ENCODE peak calls at places on chromosomes 7 and 10, in four cellular contexts. A is endodermal cell; Q is GM23248; O is naive thymus-derived CD4-positive, alpha-beta T cell. Z is an unnamed sample.

GRCh38 chr7:127938588-127938987 is 92.6 kb downstream of the LRRC4 start:
- DNase-seq in A (no peak), Q (peak; percentile 93), O (no peak), Z (no peak)

GRCh38 chr7:129970816-129971215 is 18.1 kb upstream of the UBE2H start:
- DNase-seq in A (no peak), Q (no peak), O (no peak), Z (no peak)

GRCh38 chr10:6148251-6148691 is 54.5 kb upstream of the PFKFB3 start:
- DNase-seq in A (no peak), Q (no peak), O (no peak), Z (no peak)

GRCh38 chr10:86960003-86960862 is 1.8 kb downstream of the SNCG start:
- DNase-seq in A (peak; percentile 88), Q (peak; percentile 84), O (peak; percentile 42), Z (no peak)

GRCh38 chr7:105210721-105211205 is 178.0 kb downstream of the SRPK2 start:
- DNase-seq in A (peak; percentile 56), Q (no peak), O (no peak), Z (no peak)

GRCh38 chr7:80372415-80372814 is 139.4 kb downstream of the GNAT3 start:
- DNase-seq in A (no peak), Q (peak; percentile 42), O (no peak), Z (no peak)

GRCh38 chr10:79148452-79149344 is 79.9 kb downstream of the ZMIZ1 start:
- DNase-seq in A (no peak), Q (peak; percentile 93), O (no peak), Z (no peak)

GRCh38 chr10:121302541-121303180 is 295.6 kb downstream of the FGFR2 start:
- DNase-seq in A (no peak), Q (no peak), O (no peak), Z (no peak)

GRCh38 chr10:46523881-46524470 is 32.5 kb downstream of the GPRIN2 start:
- DNase-seq in A (peak; percentile 48), Q (peak; percentile 98), O (no peak), Z (no peak)

GRCh38 chr7:121449304-121449703 is 53.2 kb upstream of the FAM3C start:
- DNase-seq in A (no peak), Q (no peak), O (no peak), Z (no peak)

GRCh38 chr7:126529254-126529653 is 723.5 kb downstream of the GRM8 start:
- DNase-seq in A (no peak), Q (no peak), O (no peak), Z (no peak)

GRCh38 chr7:149872419-149873073 is 1.2 kb upstream of the ATP6V0E2 start:
- DNase-seq in A (peak; percentile 82), Q (peak; percentile 91), O (no peak), Z (no peak)

GRCh38 chr10:4721994-4722753 is 103.8 kb upstream of the AKR1E2 start:
- DNase-seq in A (no peak), Q (peak; percentile 65), O (no peak), Z (no peak)
- H3K27ac ChIP-seq in A (no peak overlapping the region), Q (peak overlapping the region; percentile 30), O (no peak overlapping the region), Z (no peak overlapping the region)

DNA sequence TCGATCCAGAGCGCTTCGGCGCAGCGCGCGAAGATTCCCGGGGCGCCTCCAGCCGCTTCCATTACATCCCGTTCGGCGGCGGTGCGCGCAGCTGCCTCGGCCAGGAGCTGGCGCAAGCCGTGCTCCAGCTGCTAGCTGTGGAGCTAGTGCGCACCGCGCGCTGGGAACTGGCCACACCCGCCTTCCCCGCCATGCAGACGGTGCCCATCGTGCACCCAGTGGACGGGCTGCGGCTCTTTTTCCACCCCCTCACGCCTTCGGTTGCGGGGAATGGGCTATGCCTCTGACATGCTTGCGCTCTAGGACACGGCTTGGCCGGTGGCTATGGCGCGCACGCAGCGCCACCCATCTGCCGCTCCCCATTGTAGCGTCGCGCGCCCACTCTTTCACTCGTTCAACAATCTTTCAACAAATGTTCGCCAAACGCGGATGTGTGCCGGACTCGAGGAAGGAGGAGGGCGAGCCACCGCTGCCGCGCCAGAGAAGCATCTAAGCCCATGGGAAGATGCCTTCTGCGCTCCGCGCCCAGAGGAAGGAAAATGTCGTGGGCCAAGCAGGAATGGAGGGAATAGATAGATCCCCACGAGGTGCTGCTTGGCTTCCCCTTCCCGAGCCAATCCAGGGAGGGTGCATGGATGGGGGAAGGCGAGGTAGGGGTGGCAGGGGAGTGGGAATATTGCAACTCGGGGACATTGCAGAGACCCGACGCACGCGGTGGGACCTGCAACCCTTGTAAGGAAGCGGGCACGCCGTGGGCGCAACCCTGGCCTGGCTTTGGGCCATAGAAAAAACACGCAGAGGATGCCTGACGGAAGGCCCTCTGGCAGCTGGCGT is 5.1 kb upstream of the CYP26A1 start:
- DNase-seq in A (peak; percentile 84), Q (peak; percentile 49), O (no peak), Z (no peak)
- H3K4me3 ChIP-seq in A (peak overlapping the region; percentile 71), Q (peak overlapping the region; percentile 43), O (no peak overlapping the region), Z (no peak overlapping the region)

DNA sequence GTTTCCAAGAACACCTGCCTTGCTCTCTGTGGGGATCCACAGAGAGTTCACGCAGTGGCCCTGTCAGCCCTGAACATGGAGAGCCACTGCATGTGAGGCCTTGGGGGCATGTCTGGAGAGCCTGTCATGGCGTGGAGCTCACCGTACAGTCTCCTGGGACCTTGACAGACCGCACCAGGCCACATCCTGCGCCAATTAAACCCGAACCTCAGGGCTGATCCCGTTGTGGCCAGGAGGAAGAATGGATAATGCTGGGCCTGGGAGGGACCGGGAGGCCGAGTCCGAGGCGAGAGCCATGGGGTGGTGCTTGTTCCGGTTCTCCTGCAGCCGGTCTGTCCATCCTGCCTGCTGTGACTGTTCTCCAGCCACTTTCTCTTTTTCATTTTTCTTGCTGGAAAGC is 68.7 kb downstream of the DNAJB6 start:
- DNase-seq in A (no peak), Q (no peak), O (no peak), Z (no peak)
- H3K27ac ChIP-seq in A (no peak overlapping the region), Q (peak overlapping the region; percentile 95), O (no peak overlapping the region), Z (peak overlapping the region; percentile 41)

DNA sequence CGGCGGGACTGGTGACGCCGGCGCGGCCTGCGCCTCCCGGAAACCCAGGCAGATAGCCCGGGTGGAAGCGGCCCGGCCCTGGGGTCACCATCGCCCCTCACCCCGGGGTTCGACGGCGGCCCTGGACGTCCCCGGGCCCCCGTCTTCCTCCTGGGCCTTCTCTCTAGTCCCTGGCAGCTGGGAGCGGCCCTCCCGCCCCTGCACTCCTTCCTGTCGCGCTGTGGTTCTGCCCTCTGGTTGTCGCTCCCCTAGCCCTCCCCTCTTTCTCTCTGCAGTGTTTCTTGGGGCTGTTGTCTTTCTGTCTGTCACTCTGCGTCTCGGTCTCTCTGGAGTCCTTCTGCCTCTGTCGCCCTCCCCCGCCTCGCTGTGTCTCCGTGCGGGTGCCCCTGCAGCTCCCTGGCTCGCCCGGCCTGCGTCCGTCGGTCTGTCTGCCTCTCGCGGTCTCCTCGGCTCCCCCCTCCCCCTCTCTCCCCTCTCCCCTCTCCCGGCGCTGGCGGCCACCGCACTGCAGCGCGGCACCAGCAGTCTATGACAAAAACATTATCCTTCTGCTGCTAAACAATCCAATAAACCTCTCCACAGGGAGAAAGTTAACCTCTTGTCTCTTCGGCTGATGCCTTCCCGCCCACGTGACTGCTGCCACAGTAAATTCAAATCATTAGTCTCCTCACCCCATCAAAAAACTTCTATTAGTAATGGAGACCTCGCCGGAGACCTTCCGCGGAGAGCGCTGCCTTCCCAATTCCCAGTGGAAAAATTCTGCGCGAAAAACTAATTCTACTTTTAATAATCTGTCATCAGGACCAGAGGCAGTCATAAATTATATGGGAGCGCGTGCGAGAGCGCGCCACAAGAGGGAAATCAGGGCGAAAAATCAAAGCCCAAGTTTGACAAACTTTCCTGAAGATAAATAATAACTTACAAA is 90.3 kb upstream of the PAX2 start:
- DNase-seq in A (peak; percentile 84), Q (peak; percentile 12), O (peak; percentile 17), Z (peak; percentile 2)
- H3K4me3 ChIP-seq in A (peak overlapping the region; percentile 80), Q (no peak overlapping the region), O (peak overlapping the region; percentile 39), Z (peak overlapping the region; percentile 31)

GRCh38 chr10:33820531-33820930 is 486.1 kb upstream of the NRP1 start:
- DNase-seq in A (no peak), Q (no peak), O (no peak), Z (no peak)
- H3K27ac ChIP-seq in A (no peak overlapping the region), Q (no peak overlapping the region), O (no peak overlapping the region), Z (no peak overlapping the region)

GRCh38 chr10:37855691-37856090 is 1.7 kb downstream of the ZNF248 start:
- DNase-seq in A (no peak), Q (peak; percentile 29), O (no peak), Z (no peak)
- H3K4me3 ChIP-seq in A (peak overlapping the region; percentile 84), Q (peak overlapping the region; percentile 86), O (no peak overlapping the region), Z (no peak overlapping the region)

GRCh38 chr7:69939317-69939716 is 341.0 kb downstream of the AUTS2 start:
- DNase-seq in A (no peak), Q (no peak), O (no peak), Z (no peak)

GRCh38 chr7:69947998-69948397 is 349.7 kb downstream of the AUTS2 start:
- DNase-seq in A (no peak), Q (no peak), O (no peak), Z (no peak)

GRCh38 chr7:69941077-69941476 is 342.8 kb downstream of the AUTS2 start:
- DNase-seq in A (no peak), Q (no peak), O (no peak), Z (no peak)

GRCh38 chr7:69937097-69937496 is 338.8 kb downstream of the AUTS2 start:
- DNase-seq in A (no peak), Q (no peak), O (no peak), Z (no peak)

DNA sequence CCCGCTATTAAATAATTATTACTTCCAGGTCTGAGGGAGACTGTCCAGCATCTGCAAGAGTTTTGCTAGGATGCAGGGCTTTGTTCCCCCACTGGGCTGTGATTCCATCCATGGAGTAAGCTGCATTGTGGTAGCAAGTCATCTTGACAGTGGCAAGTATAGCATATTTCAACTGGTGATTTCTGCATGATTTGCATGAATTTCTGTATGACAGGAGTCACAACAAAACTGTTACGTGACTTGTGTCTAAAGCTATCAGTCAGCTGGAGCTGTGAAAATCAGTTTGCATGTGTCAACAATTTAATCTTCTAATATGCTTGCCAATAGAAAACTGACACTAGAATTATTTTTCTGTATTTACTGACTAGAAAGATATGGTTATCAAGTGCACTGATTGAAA is 344.3 kb downstream of the AUTS2 start:
- DNase-seq in A (no peak), Q (no peak), O (no peak), Z (no peak)
- H3K27ac ChIP-seq in A (no peak overlapping the region), Q (no peak overlapping the region), O (no peak overlapping the region), Z (no peak overlapping the region)

DNA sequence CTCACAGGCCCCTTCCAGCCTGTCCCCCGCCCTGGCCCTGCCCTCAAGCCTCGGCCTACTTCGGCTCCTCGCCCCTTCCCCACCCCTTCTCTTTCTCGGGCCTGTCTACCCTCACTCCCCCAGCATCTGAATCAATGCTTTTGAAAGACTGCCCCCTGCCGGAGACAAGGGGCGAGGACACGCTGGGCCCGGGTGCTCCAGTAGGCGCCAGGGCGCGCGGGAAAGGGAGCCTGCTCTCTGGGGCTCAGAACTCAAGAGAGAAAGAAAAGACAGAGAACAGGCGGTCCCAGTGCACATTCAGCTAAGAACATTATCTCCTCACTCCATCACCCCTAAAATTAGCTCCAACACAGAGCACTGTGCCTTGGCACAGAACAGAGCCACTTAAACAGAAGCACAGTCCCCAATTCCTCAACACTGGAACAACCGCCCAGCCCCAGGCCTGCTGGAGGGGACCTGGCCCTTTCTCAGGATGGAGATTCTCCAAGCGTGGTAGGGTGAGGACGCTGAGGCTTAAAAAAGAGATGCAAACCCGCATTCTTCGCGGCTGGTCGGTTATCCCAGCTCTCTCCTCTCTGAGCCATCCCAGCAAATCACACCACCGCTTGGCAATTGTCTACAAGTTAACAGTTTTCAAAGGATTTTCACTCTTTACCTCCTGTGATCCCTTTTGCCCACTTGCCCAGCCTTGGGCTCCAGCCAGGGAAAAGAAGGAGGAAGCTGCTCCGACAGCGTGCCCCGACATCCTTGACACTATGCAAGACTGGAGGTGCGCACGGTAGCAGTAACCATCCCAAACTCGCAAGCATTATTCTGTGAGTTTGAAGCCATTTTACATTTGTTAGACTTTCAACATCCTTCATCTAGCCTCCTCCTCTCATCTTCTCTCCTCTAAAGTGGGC is 2.1 kb downstream of the GIGYF1 start:
- DNase-seq in A (peak; percentile 96), Q (peak; percentile 84), O (peak; percentile 75), Z (peak; percentile 71)
- H3K4me3 ChIP-seq in A (peak overlapping the region; percentile 94), Q (peak overlapping the region; percentile 89), O (peak overlapping the region; percentile 67), Z (peak overlapping the region; percentile 81)

Z was measured in CD8-positive, alpha-beta memory T cell.